ENCODE peak calls at places on chromosomes 16 and 17, in six cellular contexts. B is NCI-H1092 treated with DMSO at 0.1 percent for 48 hours, U is HEK293T, T is upper lobe of right lung, A is omental fat pad, L is adipocyte. M is an unnamed sample.

GRCh38 chr17:80783971-80784370 is 207.7 kb upstream of the CHMP6 start:
- DNase-seq in B (no peak), U (no peak), T (no peak), A (no peak), L (peak; percentile 15), M (no peak)

GRCh38 chr17:49832840-49833599 is 14.8 kb downstream of the TAC4 start:
- DNase-seq in B (no peak), U (no peak), T (no peak), A (no peak), L (no peak), M (no peak)

GRCh38 chr17:37743612-37743874 is 1.3 kb downstream of the HNF1B start:
- DNase-seq in B (no peak), U (no peak), T (peak; percentile 73), A (no peak), L (no peak), M (no peak)

GRCh38 chr17:35947156-35947585 is 3.7 kb upstream of the LYZL6 start:
- DNase-seq in B (peak; percentile 49), U (peak; percentile 39), T (no peak), A (no peak), L (peak; percentile 65), M (peak; percentile 59)

GRCh38 chr17:71975331-71975801 is 145.5 kb upstream of the SOX9 start:
- DNase-seq in B (no peak), U (no peak), T (no peak), A (no peak), L (peak; percentile 37), M (peak; percentile 44)

GRCh38 chr17:78476973-78477372 is 98.5 kb downstream of the PGS1 start:
- DNase-seq in B (no peak), U (no peak), T (no peak), A (no peak), L (no peak), M (peak; percentile 85)

GRCh38 chr16:27237229-27238015 is 31.1 kb downstream of the NSMCE1 start:
- DNase-seq in B (no peak), U (no peak), T (peak; percentile 68), A (peak; percentile 22), L (no peak), M (no peak)

GRCh38 chr16:72098936-72099335 is 5.3 kb downstream of the DHX38 start:
- DNase-seq in B (no peak), U (no peak), T (no peak), A (no peak), L (no peak), M (no peak)

GRCh38 chr17:40303009-40303657 is 5.8 kb upstream of the RARA start:
- DNase-seq in B (peak; percentile 90), U (peak; percentile 34), T (no peak), A (no peak), L (peak; percentile 92), M (peak; percentile 70)

GRCh38 chr17:596763-597644 is 117.6 kb downstream of the VPS53 start:
- DNase-seq in B (no peak), U (no peak), T (no peak), A (no peak), L (peak; percentile 45), M (peak; percentile 90)

GRCh38 chr17:11182430-11182829 is 58.6 kb upstream of the SHISA6 start:
- DNase-seq in B (no peak), U (no peak), T (no peak), A (no peak), L (no peak), M (no peak)

GRCh38 chr16:73233423-73233762 is 185.5 kb upstream of the ZFHX3 start:
- DNase-seq in B (no peak), U (no peak), T (no peak), A (no peak), L (no peak), M (no peak)

GRCh38 chr17:46192484-46193245 is 564 bp downstream of the KANSL1 start:
- DNase-seq in B (peak; percentile 66), U (peak; percentile 70), T (peak; percentile 83), A (no peak), L (peak; percentile 91), M (peak; percentile 67)

GRCh38 chr16:81815429-81815766 is 36.3 kb downstream of the PLCG2 start:
- DNase-seq in B (no peak), U (no peak), T (no peak), A (no peak), L (no peak), M (no peak)

GRCh38 chr16:85512716-85513115 is 100.4 kb upstream of the GSE1 start:
- DNase-seq in B (no peak), U (no peak), T (no peak), A (no peak), L (no peak), M (no peak)

GRCh38 chr17:82416771-82417170 is 1.4 kb upstream of the HEXD start:
- DNase-seq in B (no peak), U (no peak), T (no peak), A (no peak), L (peak; percentile 19), M (no peak)

GRCh38 chr16:49514391-49514980 is 140.9 kb downstream of the C16orf78 start:
- DNase-seq in B (no peak), U (no peak), T (peak; percentile 58), A (no peak), L (no peak), M (no peak)

M was measured in epithelial cell of esophagus.